ENCODE peak calls at places on chromosome 10, in nine cellular contexts. One of them, this sample, is unnamed.

GRCh38 chr10:88991161-88991899 is 732 bp downstream of the FAS start:
- DNase-seq in frontal cortex: peak
- DNase-seq in hepatocyte: peak
- DNase-seq in stimulated activated CD4-positive, alpha-beta T cell treated with anti-CD3 and anti-CD28 coated beads, Interleukin-2, amount 100 ng/mL, for 24 hours: peak
- DNase-seq in GM12865: peak
- DNase-seq in stimulated activated naive CD4-positive, alpha-beta T cell: peak
- DNase-seq in NCI-H187: no peak
- DNase-seq in activated naive CD4-positive, alpha-beta T cell: peak
- DNase-seq in EL: peak
- DNase-seq in this sample: peak

GRCh38 chr10:24350111-24350921 is 141.4 kb downstream of the KIAA1217 start:
- DNase-seq in frontal cortex: no peak
- DNase-seq in hepatocyte: no peak
- DNase-seq in stimulated activated CD4-positive, alpha-beta T cell treated with anti-CD3 and anti-CD28 coated beads, Interleukin-2, amount 100 ng/mL, for 24 hours: no peak
- DNase-seq in GM12865: no peak
- DNase-seq in stimulated activated naive CD4-positive, alpha-beta T cell: no peak
- DNase-seq in NCI-H187: no peak
- DNase-seq in activated naive CD4-positive, alpha-beta T cell: no peak
- DNase-seq in EL: peak
- DNase-seq in this sample: no peak

GRCh38 chr10:102246261-102246660 is 929 bp downstream of the GBF1 start:
- DNase-seq in frontal cortex: no peak
- DNase-seq in hepatocyte: peak
- DNase-seq in stimulated activated CD4-positive, alpha-beta T cell treated with anti-CD3 and anti-CD28 coated beads, Interleukin-2, amount 100 ng/mL, for 24 hours: no peak
- DNase-seq in GM12865: peak
- DNase-seq in stimulated activated naive CD4-positive, alpha-beta T cell: no peak
- DNase-seq in NCI-H187: no peak
- DNase-seq in activated naive CD4-positive, alpha-beta T cell: no peak
- DNase-seq in EL: no peak
- DNase-seq in this sample: no peak

GRCh38 chr10:30999084-30999712 is 32.5 kb downstream of the ZNF438 start:
- DNase-seq in frontal cortex: no peak
- DNase-seq in hepatocyte: peak
- DNase-seq in stimulated activated CD4-positive, alpha-beta T cell treated with anti-CD3 and anti-CD28 coated beads, Interleukin-2, amount 100 ng/mL, for 24 hours: peak
- DNase-seq in GM12865: no peak
- DNase-seq in stimulated activated naive CD4-positive, alpha-beta T cell: no peak
- DNase-seq in NCI-H187: no peak
- DNase-seq in activated naive CD4-positive, alpha-beta T cell: no peak
- DNase-seq in EL: peak
- DNase-seq in this sample: no peak

GRCh38 chr10:127943336-127943910 is 36.5 kb downstream of the PTPRE start:
- DNase-seq in frontal cortex: no peak
- DNase-seq in hepatocyte: no peak
- DNase-seq in stimulated activated CD4-positive, alpha-beta T cell treated with anti-CD3 and anti-CD28 coated beads, Interleukin-2, amount 100 ng/mL, for 24 hours: no peak
- DNase-seq in GM12865: no peak
- DNase-seq in stimulated activated naive CD4-positive, alpha-beta T cell: no peak
- DNase-seq in NCI-H187: no peak
- DNase-seq in activated naive CD4-positive, alpha-beta T cell: no peak
- DNase-seq in EL: no peak
- DNase-seq in this sample: no peak

GRCh38 chr10:11869211-11869610 is 46.1 kb downstream of the PROSER2 start:
- DNase-seq in frontal cortex: no peak
- DNase-seq in hepatocyte: peak
- DNase-seq in stimulated activated CD4-positive, alpha-beta T cell treated with anti-CD3 and anti-CD28 coated beads, Interleukin-2, amount 100 ng/mL, for 24 hours: no peak
- DNase-seq in GM12865: no peak
- DNase-seq in stimulated activated naive CD4-positive, alpha-beta T cell: no peak
- DNase-seq in NCI-H187: no peak
- DNase-seq in activated naive CD4-positive, alpha-beta T cell: no peak
- DNase-seq in EL: no peak
- DNase-seq in this sample: no peak

GRCh38 chr10:77490915-77491314 is 146.7 kb downstream of the KCNMA1 start:
- DNase-seq in frontal cortex: no peak
- DNase-seq in hepatocyte: no peak
- DNase-seq in stimulated activated CD4-positive, alpha-beta T cell treated with anti-CD3 and anti-CD28 coated beads, Interleukin-2, amount 100 ng/mL, for 24 hours: no peak
- DNase-seq in GM12865: no peak
- DNase-seq in stimulated activated naive CD4-positive, alpha-beta T cell: no peak
- DNase-seq in NCI-H187: no peak
- DNase-seq in activated naive CD4-positive, alpha-beta T cell: no peak
- DNase-seq in EL: no peak
- DNase-seq in this sample: no peak

GRCh38 chr10:77163670-77164348 is 473.8 kb downstream of the KCNMA1 start:
- DNase-seq in frontal cortex: no peak
- DNase-seq in hepatocyte: peak
- DNase-seq in stimulated activated CD4-positive, alpha-beta T cell treated with anti-CD3 and anti-CD28 coated beads, Interleukin-2, amount 100 ng/mL, for 24 hours: no peak
- DNase-seq in GM12865: no peak
- DNase-seq in stimulated activated naive CD4-positive, alpha-beta T cell: no peak
- DNase-seq in NCI-H187: no peak
- DNase-seq in activated naive CD4-positive, alpha-beta T cell: no peak
- DNase-seq in EL: peak
- DNase-seq in this sample: no peak

GRCh38 chr10:30055094-30055701 is 4.2 kb downstream of the JCAD start:
- DNase-seq in frontal cortex: no peak
- DNase-seq in hepatocyte: no peak
- DNase-seq in stimulated activated CD4-positive, alpha-beta T cell treated with anti-CD3 and anti-CD28 coated beads, Interleukin-2, amount 100 ng/mL, for 24 hours: no peak
- DNase-seq in GM12865: no peak
- DNase-seq in stimulated activated naive CD4-positive, alpha-beta T cell: no peak
- DNase-seq in NCI-H187: no peak
- DNase-seq in activated naive CD4-positive, alpha-beta T cell: no peak
- DNase-seq in EL: peak
- DNase-seq in this sample: no peak

GRCh38 chr10:77328272-77328816 is 309.3 kb downstream of the KCNMA1 start:
- DNase-seq in frontal cortex: no peak
- DNase-seq in hepatocyte: peak
- DNase-seq in stimulated activated CD4-positive, alpha-beta T cell treated with anti-CD3 and anti-CD28 coated beads, Interleukin-2, amount 100 ng/mL, for 24 hours: peak
- DNase-seq in GM12865: peak
- DNase-seq in stimulated activated naive CD4-positive, alpha-beta T cell: no peak
- DNase-seq in NCI-H187: no peak
- DNase-seq in activated naive CD4-positive, alpha-beta T cell: no peak
- DNase-seq in EL: peak
- DNase-seq in this sample: peak

GRCh38 chr10:69065406-69066361 is 22.2 kb upstream of the SRGN start:
- DNase-seq in frontal cortex: no peak
- DNase-seq in hepatocyte: no peak
- DNase-seq in stimulated activated CD4-positive, alpha-beta T cell treated with anti-CD3 and anti-CD28 coated beads, Interleukin-2, amount 100 ng/mL, for 24 hours: peak
- DNase-seq in GM12865: peak
- DNase-seq in stimulated activated naive CD4-positive, alpha-beta T cell: no peak
- DNase-seq in NCI-H187: no peak
- DNase-seq in activated naive CD4-positive, alpha-beta T cell: no peak
- DNase-seq in EL: peak
- DNase-seq in this sample: no peak

GRCh38 chr10:121188005-121188404 is 336.8 kb downstream of the WDR11 start:
- DNase-seq in frontal cortex: no peak
- DNase-seq in hepatocyte: peak
- DNase-seq in stimulated activated CD4-positive, alpha-beta T cell treated with anti-CD3 and anti-CD28 coated beads, Interleukin-2, amount 100 ng/mL, for 24 hours: no peak
- DNase-seq in GM12865: no peak
- DNase-seq in stimulated activated naive CD4-positive, alpha-beta T cell: no peak
- DNase-seq in NCI-H187: no peak
- DNase-seq in activated naive CD4-positive, alpha-beta T cell: no peak
- DNase-seq in EL: no peak
- DNase-seq in this sample: no peak

GRCh38 chr10:4242561-4243035 is 457.6 kb upstream of the KLF6 start:
- DNase-seq in frontal cortex: no peak
- DNase-seq in hepatocyte: no peak
- DNase-seq in stimulated activated CD4-positive, alpha-beta T cell treated with anti-CD3 and anti-CD28 coated beads, Interleukin-2, amount 100 ng/mL, for 24 hours: no peak
- DNase-seq in GM12865: no peak
- DNase-seq in stimulated activated naive CD4-positive, alpha-beta T cell: no peak
- DNase-seq in NCI-H187: no peak
- DNase-seq in activated naive CD4-positive, alpha-beta T cell: no peak
- DNase-seq in EL: peak
- DNase-seq in this sample: no peak

GRCh38 chr10:94725871-94726270 is 36.6 kb upstream of the CYP2C19 start:
- DNase-seq in frontal cortex: no peak
- DNase-seq in hepatocyte: no peak
- DNase-seq in stimulated activated CD4-positive, alpha-beta T cell treated with anti-CD3 and anti-CD28 coated beads, Interleukin-2, amount 100 ng/mL, for 24 hours: no peak
- DNase-seq in GM12865: no peak
- DNase-seq in stimulated activated naive CD4-positive, alpha-beta T cell: no peak
- DNase-seq in NCI-H187: no peak
- DNase-seq in activated naive CD4-positive, alpha-beta T cell: no peak
- DNase-seq in EL: peak
- DNase-seq in this sample: no peak

GRCh38 chr10:43198682-43199005 is 60.4 kb downstream of the CSGALNACT2 start:
- DNase-seq in frontal cortex: peak
- DNase-seq in hepatocyte: no peak
- DNase-seq in stimulated activated CD4-positive, alpha-beta T cell treated with anti-CD3 and anti-CD28 coated beads, Interleukin-2, amount 100 ng/mL, for 24 hours: no peak
- DNase-seq in GM12865: no peak
- DNase-seq in stimulated activated naive CD4-positive, alpha-beta T cell: no peak
- DNase-seq in NCI-H187: no peak
- DNase-seq in activated naive CD4-positive, alpha-beta T cell: no peak
- DNase-seq in EL: no peak
- DNase-seq in this sample: no peak

GRCh38 chr10:21943633-21944265 is 59.8 kb downstream of the DNAJC1 start:
- DNase-seq in frontal cortex: no peak
- DNase-seq in hepatocyte: no peak
- DNase-seq in stimulated activated CD4-positive, alpha-beta T cell treated with anti-CD3 and anti-CD28 coated beads, Interleukin-2, amount 100 ng/mL, for 24 hours: no peak
- DNase-seq in GM12865: no peak
- DNase-seq in stimulated activated naive CD4-positive, alpha-beta T cell: no peak
- DNase-seq in NCI-H187: no peak
- DNase-seq in activated naive CD4-positive, alpha-beta T cell: no peak
- DNase-seq in EL: no peak
- DNase-seq in this sample: no peak

GRCh38 chr10:59432207-59432900 is 70.0 kb upstream of the FAM13C start:
- DNase-seq in frontal cortex: no peak
- DNase-seq in hepatocyte: no peak
- DNase-seq in stimulated activated CD4-positive, alpha-beta T cell treated with anti-CD3 and anti-CD28 coated beads, Interleukin-2, amount 100 ng/mL, for 24 hours: no peak
- DNase-seq in GM12865: no peak
- DNase-seq in stimulated activated naive CD4-positive, alpha-beta T cell: no peak
- DNase-seq in NCI-H187: no peak
- DNase-seq in activated naive CD4-positive, alpha-beta T cell: no peak
- DNase-seq in EL: no peak
- DNase-seq in this sample: no peak

GRCh38 chr10:101848408-101848807 is 4.8 kb upstream of the KCNIP2 start:
- DNase-seq in frontal cortex: no peak
- DNase-seq in hepatocyte: no peak
- DNase-seq in stimulated activated CD4-positive, alpha-beta T cell treated with anti-CD3 and anti-CD28 coated beads, Interleukin-2, amount 100 ng/mL, for 24 hours: no peak
- DNase-seq in GM12865: no peak
- DNase-seq in stimulated activated naive CD4-positive, alpha-beta T cell: no peak
- DNase-seq in NCI-H187: no peak
- DNase-seq in activated naive CD4-positive, alpha-beta T cell: no peak
- DNase-seq in EL: no peak
- DNase-seq in this sample: no peak

GRCh38 chr10:130740788-130741785 is 570.4 kb downstream of the TCERG1L start:
- DNase-seq in frontal cortex: peak
- DNase-seq in hepatocyte: no peak
- DNase-seq in stimulated activated CD4-positive, alpha-beta T cell treated with anti-CD3 and anti-CD28 coated beads, Interleukin-2, amount 100 ng/mL, for 24 hours: no peak
- DNase-seq in GM12865: no peak
- DNase-seq in stimulated activated naive CD4-positive, alpha-beta T cell: no peak
- DNase-seq in NCI-H187: no peak
- DNase-seq in activated naive CD4-positive, alpha-beta T cell: no peak
- DNase-seq in EL: no peak
- DNase-seq in this sample: no peak

This sample was measured in Calu3.